ENCODE peak calls at places on chromosomes 3 and 15, in eight cellular contexts. O, V, M, E, B, X, N and Q are unnamed samples.

GRCh38 chr3:24060055-24060454 is 115.0 kb downstream of the NR1D2 start:
- DNase-seq in O (no peak), V (no peak), X (no peak), N (peak), M (no peak), E (no peak), B (no peak), Q (no peak)

GRCh38 chr3:124878561-124879394 is 8.4 kb downstream of the ITGB5 start:
- DNase-seq in B (peak), E (peak), V (peak), N (peak), M (no peak), X (peak), O (no peak), Q (no peak)

GRCh38 chr15:101568304-101568703 is 78.8 kb upstream of the PCSK6 start:
- DNase-seq in M (no peak), N (peak), O (no peak), E (no peak), V (no peak), X (no peak), B (no peak), Q (no peak)

GRCh38 chr3:104530934-104531333 is 835.8 kb upstream of the ALCAM start:
- DNase-seq in X (no peak), E (no peak), O (no peak), N (no peak), B (no peak), V (no peak), M (no peak), Q (no peak)

GRCh38 chr3:161420746-161421145 is 49.4 kb upstream of the SPTSSB start:
- DNase-seq in V (peak), N (peak), E (no peak), X (no peak), M (peak), O (no peak), B (no peak), Q (no peak)

GRCh38 chr15:43998607-43999006 is 171.8 kb downstream of the WDR76 start:
- DNase-seq in B (peak), V (peak), E (no peak), N (peak), M (peak), X (no peak), O (no peak), Q (no peak)

GRCh38 chr3:186452517-186452916 is 90.5 kb upstream of the DGKG start:
- DNase-seq in X (no peak), B (no peak), N (peak), E (peak), O (no peak), M (no peak), V (peak), Q (no peak)

GRCh38 chr3:143362115-143362992 is 242.8 kb downstream of the CHST2 start:
- DNase-seq in O (no peak), E (no peak), B (no peak), X (no peak), M (no peak), N (no peak), V (no peak), Q (no peak)

GRCh38 chr3:171255236-171255806 is 204.9 kb downstream of the TNIK start:
- DNase-seq in M (no peak), N (no peak), B (no peak), X (no peak), O (no peak), V (peak), E (no peak), Q (no peak)

GRCh38 chr3:65607101-65607500 is 431.6 kb downstream of the MAGI1 start:
- DNase-seq in N (no peak), X (no peak), M (no peak), O (no peak), E (no peak), B (no peak), V (peak), Q (no peak)

GRCh38 chr3:143648708-143649107 is 199.6 kb downstream of the SLC9A9 start:
- DNase-seq in V (peak), X (no peak), M (peak), E (no peak), N (no peak), B (no peak), O (peak), Q (no peak)

GRCh38 chr3:124592658-124593441 is 137.4 kb upstream of the UMPS start:
- DNase-seq in O (no peak), E (no peak), N (no peak), M (peak), B (peak), X (no peak), V (peak), Q (no peak)

GRCh38 chr3:111947179-111947727 is 31.6 kb upstream of the ABHD10 start:
- DNase-seq in E (peak), M (no peak), B (no peak), V (no peak), N (peak), O (no peak), X (no peak), Q (no peak)

GRCh38 chr3:38028621-38029361 is 651 bp downstream of the PLCD1 start:
- DNase-seq in O (peak), V (no peak), X (no peak), E (no peak), M (peak), B (peak), N (no peak), Q (no peak)

GRCh38 chr15:88465633-88466219 is 1.5 kb downstream of the MRPL46 start:
- DNase-seq in E (no peak), O (no peak), V (peak), X (no peak), M (no peak), B (no peak), N (no peak), Q (no peak)

GRCh38 chr3:126180477-126181397 is at the start of gene ALDH1L1:
- DNase-seq in N (peak), B (peak), O (peak), M (peak), E (no peak), X (peak), V (peak), Q (no peak)

GRCh38 chr3:24222165-24222805 is 272.4 kb downstream of the THRB start:
- DNase-seq in B (no peak), X (no peak), O (no peak), V (no peak), N (no peak), M (no peak), E (no peak), Q (no peak)

GRCh38 chr3:133295199-133295901 is 104.5 kb upstream of the BFSP2 start:
- DNase-seq in M (peak), E (peak), O (no peak), X (no peak), B (no peak), V (peak), N (peak), Q (no peak)

GRCh38 chr15:88621789-88622604 is 857 bp downstream of the AEN start:
- DNase-seq in V (no peak), O (no peak), M (no peak), X (peak), E (no peak), B (peak), N (peak), Q (no peak)

GRCh38 chr3:41037651-41038334 is 161.5 kb upstream of the CTNNB1 start:
- DNase-seq in X (no peak), M (no peak), O (no peak), V (no peak), N (no peak), B (no peak), E (no peak), Q (no peak)

GRCh38 chr15:25243800-25244097 is 195.1 kb downstream of the UBE3A start:
- DNase-seq in O (no peak), E (no peak), N (no peak), X (no peak), M (no peak), B (peak), V (no peak), Q (peak)

GRCh38 chr3:7876741-7877297 is 624.8 kb upstream of the LMCD1 start:
- DNase-seq in B (no peak), V (peak), E (no peak), M (no peak), N (peak), O (no peak), X (no peak), Q (no peak)

GRCh38 chr3:133827136-133827535 is 21.5 kb downstream of the SRPRB start:
- DNase-seq in O (no peak), B (no peak), V (no peak), M (no peak), X (no peak), E (no peak), N (no peak), Q (no peak)

GRCh38 chr15:90891346-90891949 is 7.1 kb downstream of the FES start:
- DNase-seq in N (no peak), O (no peak), M (no peak), X (peak), E (no peak), B (no peak), V (no peak), Q (no peak)

GRCh38 chr3:38645601-38646000 is 3.9 kb downstream of the SCN5A start:
- DNase-seq in N (no peak), X (peak), V (no peak), O (no peak), B (no peak), M (no peak), E (no peak), Q (no peak)

GRCh38 chr15:61051570-61052031 is 177.5 kb downstream of the RORA start:
- DNase-seq in V (peak), M (peak), O (no peak), X (peak), E (no peak), N (peak), B (no peak), Q (no peak)

GRCh38 chr3:42653560-42654330 is at the start of gene ZBTB47:
- DNase-seq in M (peak), V (no peak), N (no peak), X (peak), E (no peak), B (peak), O (no peak), Q (no peak)

GRCh38 chr3:129654126-129654525 is 47.6 kb upstream of the PLXND1 start:
- DNase-seq in B (no peak), E (no peak), V (no peak), M (no peak), X (no peak), N (peak), O (no peak), Q (no peak)

GRCh38 chr3:50658831-50659230 is 15.9 kb upstream of the DOCK3 start:
- DNase-seq in N (no peak), X (no peak), B (peak), E (no peak), O (no peak), V (no peak), M (no peak), Q (no peak)

GRCh38 chr3:41274944-41275668 is 75.8 kb downstream of the CTNNB1 start:
- DNase-seq in E (no peak), O (no peak), M (no peak), X (no peak), V (peak), B (peak), N (peak), Q (no peak)

GRCh38 chr15:62417444-62417843 is 252.4 kb upstream of the C2CD4B start:
- DNase-seq in E (no peak), M (no peak), N (peak), O (no peak), B (no peak), V (no peak), X (no peak), Q (no peak)
- TF ChIP-seq CTCF in E (no peak), M (no peak), N (no peak), O (no peak), B (no peak), V (no peak), X (no peak), Q (no peak)

GRCh38 chr3:44729384-44729910 is at the start of gene ZNF501:
- DNase-seq in E (peak), N (peak), X (peak), V (peak), M (peak), B (peak), O (peak), Q (peak)
- TF ChIP-seq CTCF in E (no peak), N (no peak), X (no peak), V (no peak), M (no peak), B (no peak), O (no peak), Q (no peak)

DNA sequence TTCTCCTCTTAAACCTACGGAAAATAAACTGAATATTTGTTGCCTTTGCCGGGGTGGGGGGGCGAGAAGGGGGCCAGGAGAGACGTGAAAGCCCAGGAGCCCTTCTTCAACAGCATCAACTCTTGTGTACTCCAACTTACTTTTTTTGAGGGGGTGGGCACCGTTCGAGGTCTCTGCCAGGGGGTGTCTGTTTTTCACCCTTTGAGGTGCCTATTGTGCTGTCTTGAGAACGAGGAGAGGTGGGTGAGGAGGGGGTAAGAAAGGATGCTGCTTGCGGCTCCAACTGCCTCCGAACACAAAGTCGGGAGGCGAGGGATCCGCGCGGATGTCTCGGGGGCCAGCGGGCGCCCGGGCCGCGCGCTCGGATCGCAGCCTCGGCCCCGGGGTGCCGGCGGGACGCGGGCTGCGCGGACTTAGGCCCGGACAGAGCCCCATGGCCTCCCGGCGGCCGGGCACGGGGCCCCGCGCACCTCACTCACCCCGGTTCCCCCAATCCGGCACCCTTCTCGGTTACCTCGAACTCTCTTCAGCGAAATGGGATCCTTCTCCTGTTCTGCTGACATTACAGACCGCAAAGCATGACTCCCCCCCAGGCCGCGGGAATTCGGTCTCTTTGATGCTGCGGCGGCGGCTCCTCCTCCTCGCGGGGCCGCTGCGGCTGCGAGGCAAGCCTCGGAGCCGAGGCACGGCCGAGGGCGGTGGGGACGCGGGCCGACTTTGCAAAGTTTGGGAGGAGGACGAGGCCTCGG is 650 bp downstream of the PYGO1 start:
- DNase-seq in X (peak), M (peak), N (peak), E (no peak), O (peak), B (no peak), V (peak), Q (peak)
- TF ChIP-seq CTCF in X (no peak), M (no peak), N (no peak), E (no peak), O (no peak), B (no peak), V (no peak), Q (no peak)

DNA sequence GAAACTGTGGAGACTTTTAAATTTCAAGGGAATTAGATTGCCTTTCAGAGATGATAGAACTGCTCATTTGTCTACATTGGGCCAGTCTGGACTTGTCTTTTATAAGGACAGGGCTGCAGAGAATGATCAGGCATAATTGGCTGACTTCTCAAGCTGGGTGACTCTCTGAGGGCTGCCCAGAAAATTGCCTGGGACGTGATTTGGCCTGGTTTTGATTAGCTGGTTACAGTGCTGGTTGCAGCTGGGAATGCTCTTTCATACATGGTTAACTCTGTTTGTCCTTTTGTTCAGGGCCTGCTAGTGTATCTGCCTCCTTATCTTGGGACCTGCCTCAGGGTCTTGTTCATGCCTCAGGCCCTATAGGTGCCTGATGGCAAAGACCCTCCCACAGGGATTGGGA is 245.6 kb downstream of the CLSTN2 start:
- DNase-seq in N (no peak), O (no peak), B (no peak), M (no peak), X (no peak), E (peak), V (no peak), Q (no peak)
- TF ChIP-seq CTCF in N (no peak), O (no peak), B (no peak), M (no peak), X (no peak), E (no peak), V (no peak), Q (no peak)

GRCh38 chr3:15637131-15637951 is 35.8 kb downstream of the BTD start:
- DNase-seq in O (no peak), M (no peak), N (peak), V (no peak), X (no peak), B (no peak), E (no peak), Q (no peak)
- TF ChIP-seq CTCF in O (no peak), M (no peak), N (no peak), V (no peak), X (no peak), B (no peak), E (no peak), Q (no peak)

GRCh38 chr15:98649621-98649995 is 1.3 kb downstream of the IGF1R start:
- DNase-seq in V (peak), E (no peak), O (peak), B (peak), M (no peak), N (no peak), X (peak), Q (no peak)
- TF ChIP-seq CTCF in V (no peak), E (no peak), O (no peak), B (no peak), M (no peak), N (peak), X (no peak), Q (no peak)

GRCh38 chr15:79337591-79337990 is 26.7 kb downstream of the TMED3 start:
- DNase-seq in B (no peak), X (no peak), O (no peak), E (no peak), V (no peak), N (no peak), M (no peak), Q (no peak)

GRCh38 chr15:79341361-79341760 is 30.4 kb downstream of the TMED3 start:
- DNase-seq in M (no peak), B (no peak), O (no peak), X (no peak), E (no peak), V (no peak), N (no peak), Q (no peak)

GRCh38 chr15:79339588-79340314 is 28.8 kb downstream of the TMED3 start:
- DNase-seq in B (no peak), E (peak), X (no peak), V (no peak), M (peak), N (peak), O (peak), Q (no peak)

DNA sequence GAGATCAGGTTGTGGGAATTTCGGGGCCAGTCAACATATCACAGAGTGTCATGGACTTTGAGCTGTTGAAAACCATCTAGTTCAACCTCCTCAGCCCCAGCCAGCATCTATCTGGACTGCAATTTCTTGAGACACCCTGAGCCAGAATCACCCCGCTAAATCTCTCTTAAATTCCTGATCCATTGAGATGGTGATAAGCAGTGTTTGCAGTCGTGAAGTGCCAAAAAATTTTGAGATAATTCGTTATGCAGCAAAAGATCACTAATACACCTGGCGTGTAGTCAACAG is 29.3 kb downstream of the TMED3 start:
- DNase-seq in B (no peak), O (no peak), M (no peak), X (no peak), N (no peak), E (no peak), V (no peak), Q (no peak)
- TF ChIP-seq CTCF in B (no peak), O (peak), M (no peak), X (no peak), N (no peak), E (no peak), V (no peak), Q (no peak)